ENCODE peak calls at places on chromosomes 11 and 22, in five cellular contexts. One of them, this sample, is unnamed.

GRCh38 chr11:23455291-23455864 is 595.1 kb upstream of the CCDC179 start:
- DNase-seq in AG04450: no peak
- DNase-seq in mucosa of descending colon: no peak
- DNase-seq in colonic mucosa: no peak
- DNase-seq in uterus: no peak
- DNase-seq in this sample: no peak

GRCh38 chr11:57491371-57492061 is 24.0 kb downstream of the SLC43A1 start:
- DNase-seq in AG04450: no peak
- DNase-seq in mucosa of descending colon: peak; percentile 64
- DNase-seq in colonic mucosa: peak; percentile 53
- DNase-seq in uterus: no peak
- DNase-seq in this sample: peak; percentile 64

GRCh38 chr11:5690216-5690615 is 626 bp downstream of the TRIM22 start:
- DNase-seq in AG04450: no peak
- DNase-seq in mucosa of descending colon: no peak
- DNase-seq in colonic mucosa: no peak
- DNase-seq in uterus: no peak
- DNase-seq in this sample: no peak

GRCh38 chr11:64226507-64227051 is 505 bp downstream of the NUDT22 start:
- DNase-seq in AG04450: no peak
- DNase-seq in mucosa of descending colon: peak; percentile 87
- DNase-seq in colonic mucosa: peak; percentile 79
- DNase-seq in uterus: peak; percentile 43
- DNase-seq in this sample: peak; percentile 42

GRCh38 chr11:68659158-68659921 is 25.0 kb upstream of the GAL start:
- DNase-seq in AG04450: peak; percentile 90
- DNase-seq in mucosa of descending colon: peak; percentile 22
- DNase-seq in colonic mucosa: no peak
- DNase-seq in uterus: peak; percentile 69
- DNase-seq in this sample: peak; percentile 32

GRCh38 chr11:62139526-62140301 is 15.9 kb downstream of the INCENP start:
- DNase-seq in AG04450: no peak
- DNase-seq in mucosa of descending colon: no peak
- DNase-seq in colonic mucosa: no peak
- DNase-seq in uterus: no peak
- DNase-seq in this sample: peak; percentile 36

GRCh38 chr22:36457688-36458450 is 23.6 kb downstream of the TXN2 start:
- DNase-seq in AG04450: no peak
- DNase-seq in mucosa of descending colon: peak; percentile 63
- DNase-seq in colonic mucosa: no peak
- DNase-seq in uterus: peak; percentile 71
- DNase-seq in this sample: no peak

GRCh38 chr11:130407978-130408377 is 20.4 kb downstream of the ADAMTS8 start:
- DNase-seq in AG04450: no peak
- DNase-seq in mucosa of descending colon: no peak
- DNase-seq in colonic mucosa: no peak
- DNase-seq in uterus: peak; percentile 93
- DNase-seq in this sample: no peak

GRCh38 chr22:30705710-30706651 is 11.3 kb downstream of the OSBP2 start:
- DNase-seq in AG04450: peak; percentile 15
- DNase-seq in mucosa of descending colon: no peak
- DNase-seq in colonic mucosa: no peak
- DNase-seq in uterus: no peak
- DNase-seq in this sample: no peak

GRCh38 chr11:128157423-128158298 is 429.7 kb downstream of the ETS1 start:
- DNase-seq in AG04450: peak; percentile 41
- DNase-seq in mucosa of descending colon: no peak
- DNase-seq in colonic mucosa: peak; percentile 60
- DNase-seq in uterus: peak; percentile 35
- DNase-seq in this sample: peak; percentile 80

GRCh38 chr11:117882539-117882938 is 6.1 kb upstream of the FXYD6 start:
- DNase-seq in AG04450: no peak
- DNase-seq in mucosa of descending colon: no peak
- DNase-seq in colonic mucosa: no peak
- DNase-seq in uterus: no peak
- DNase-seq in this sample: peak; percentile 25

GRCh38 chr11:131511794-131512193 is 141.4 kb downstream of the NTM start:
- DNase-seq in AG04450: no peak
- DNase-seq in mucosa of descending colon: peak; percentile 57
- DNase-seq in colonic mucosa: peak; percentile 50
- DNase-seq in uterus: no peak
- DNase-seq in this sample: peak; percentile 71

GRCh38 chr22:38203855-38204497 is 2.2 kb downstream of the MAFF start:
- DNase-seq in AG04450: no peak
- DNase-seq in mucosa of descending colon: no peak
- DNase-seq in colonic mucosa: no peak
- DNase-seq in uterus: no peak
- DNase-seq in this sample: no peak
- H3K4me3 ChIP-seq in AG04450: peak overlapping the region; percentile 88
- H3K4me3 ChIP-seq in mucosa of descending colon: no peak overlapping the region
- H3K4me3 ChIP-seq in colonic mucosa: peak overlapping the region; percentile 94
- H3K4me3 ChIP-seq in uterus: peak overlapping the region; percentile 80
- H3K4me3 ChIP-seq in this sample: peak overlapping the region; percentile 99

DNA sequence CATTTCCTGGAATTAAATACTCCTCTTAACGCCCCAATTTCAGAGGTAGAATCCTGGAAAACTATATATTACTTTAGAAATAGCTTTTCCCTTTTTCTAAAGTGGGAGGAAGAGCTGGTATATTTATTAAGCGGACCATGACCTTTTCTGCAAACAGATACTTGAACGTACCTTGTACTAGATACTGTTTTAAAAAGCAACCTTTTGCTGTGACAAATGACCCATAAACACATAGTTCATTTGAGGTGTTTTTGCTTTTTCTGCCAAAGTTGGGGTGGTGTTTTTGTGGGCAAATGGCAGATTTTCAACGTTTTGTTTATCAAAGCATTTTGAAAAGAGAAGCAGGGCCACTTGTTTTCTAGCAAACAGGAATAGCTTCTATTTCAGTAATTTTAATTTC is 2.2 kb downstream of the FBXO7 start:
- DNase-seq in AG04450: no peak
- DNase-seq in mucosa of descending colon: no peak
- DNase-seq in colonic mucosa: no peak
- DNase-seq in uterus: no peak
- DNase-seq in this sample: no peak
- H3K4me3 ChIP-seq in AG04450: peak overlapping the region; percentile 90
- H3K4me3 ChIP-seq in mucosa of descending colon: no peak overlapping the region
- H3K4me3 ChIP-seq in colonic mucosa: no peak overlapping the region
- H3K4me3 ChIP-seq in uterus: peak overlapping the region; percentile 95
- H3K4me3 ChIP-seq in this sample: peak overlapping the region; percentile 69

DNA sequence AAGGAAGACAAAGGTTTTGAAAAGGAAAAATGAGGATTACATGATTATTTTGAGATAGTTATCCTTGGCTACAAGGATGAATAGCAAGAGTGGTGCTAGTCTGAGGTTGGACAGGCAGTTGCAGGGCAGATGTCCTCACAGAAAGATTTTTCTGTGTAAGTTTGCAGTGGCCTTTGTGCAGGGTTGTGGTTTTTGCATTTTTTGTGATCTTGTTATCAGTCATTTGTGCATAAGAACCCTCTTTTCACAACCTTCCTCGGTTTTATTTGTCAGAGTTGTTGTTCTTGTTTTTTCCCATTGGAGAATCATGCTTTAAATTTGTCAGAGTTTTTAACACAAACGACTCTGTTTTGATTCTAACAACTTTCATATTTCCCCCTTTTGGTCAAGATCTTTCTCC is 1.4 kb downstream of the CCDC134 start:
- DNase-seq in AG04450: no peak
- DNase-seq in mucosa of descending colon: no peak
- DNase-seq in colonic mucosa: no peak
- DNase-seq in uterus: no peak
- DNase-seq in this sample: no peak
- H3K4me3 ChIP-seq in AG04450: peak overlapping the region; percentile 1
- H3K4me3 ChIP-seq in mucosa of descending colon: no peak overlapping the region
- H3K4me3 ChIP-seq in colonic mucosa: no peak overlapping the region
- H3K4me3 ChIP-seq in uterus: no peak overlapping the region
- H3K4me3 ChIP-seq in this sample: peak overlapping the region; percentile 82

DNA sequence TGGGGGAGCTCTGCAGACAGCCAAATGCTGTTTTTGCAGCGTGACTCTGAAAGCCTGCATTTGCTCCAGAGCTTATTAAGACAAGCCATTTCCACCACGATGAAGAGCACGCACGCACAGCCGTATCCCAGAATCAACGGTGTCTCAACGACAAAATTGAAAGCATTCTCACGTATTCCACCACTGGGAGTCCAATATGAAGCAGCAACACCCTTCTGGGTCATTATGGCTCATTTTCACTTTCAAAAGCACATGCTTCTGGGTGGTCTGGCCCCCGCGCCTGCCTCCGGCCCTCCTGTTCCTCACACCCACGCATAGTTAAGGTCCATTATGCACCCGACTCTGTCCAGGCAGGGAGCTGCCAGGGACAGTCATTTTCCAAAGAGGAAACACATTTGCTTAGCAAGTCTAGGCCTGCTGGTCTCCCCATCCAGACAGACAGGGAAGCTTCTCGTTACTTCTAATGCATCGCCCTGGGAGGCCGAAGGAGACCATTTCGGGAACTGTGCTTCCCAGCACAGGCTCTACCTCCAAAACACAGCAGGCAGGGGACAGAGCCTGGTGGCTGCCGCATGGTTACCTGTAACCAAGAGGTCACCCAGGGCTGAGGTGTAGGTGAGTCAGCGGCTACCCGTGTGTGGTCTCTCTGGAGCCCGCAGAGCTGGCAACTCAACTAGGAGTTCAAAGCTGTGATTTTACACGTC is 87.0 kb upstream of the SHANK2 start:
- DNase-seq in AG04450: no peak
- DNase-seq in mucosa of descending colon: no peak
- DNase-seq in colonic mucosa: no peak
- DNase-seq in uterus: no peak
- DNase-seq in this sample: no peak
- H3K4me3 ChIP-seq in AG04450: peak overlapping the region; percentile 7
- H3K4me3 ChIP-seq in mucosa of descending colon: no peak overlapping the region
- H3K4me3 ChIP-seq in colonic mucosa: no peak overlapping the region
- H3K4me3 ChIP-seq in uterus: peak overlapping the region; percentile 26
- H3K4me3 ChIP-seq in this sample: no peak overlapping the region

This sample was measured in Caco-2.